ENCODE peak calls at places on chromosome 1, in eight cellular contexts. One of them, this sample, is unnamed.

GRCh38 chr1:46220808-46221207 is 17.7 kb downstream of the LURAP1 start:
- DNase-seq in dorsolateral prefrontal cortex: no peak
- DNase-seq in ovary: no peak
- DNase-seq in esophagus squamous epithelium: no peak
- DNase-seq in A549: no peak
- DNase-seq in naive thymus-derived CD4-positive, alpha-beta T cell: no peak
- DNase-seq in prostate gland: no peak
- DNase-seq in Panc1: no peak
- DNase-seq in this sample: no peak

GRCh38 chr1:213435715-213436114 is 384.7 kb downstream of the RPS6KC1 start:
- DNase-seq in Panc1: no peak
- DNase-seq in ovary: no peak
- DNase-seq in naive thymus-derived CD4-positive, alpha-beta T cell: no peak
- DNase-seq in dorsolateral prefrontal cortex: no peak
- DNase-seq in prostate gland: no peak
- DNase-seq in A549: no peak
- DNase-seq in esophagus squamous epithelium: no peak
- DNase-seq in this sample: no peak

GRCh38 chr1:170032531-170033295 is 41.8 kb downstream of the KIFAP3 start:
- DNase-seq in Panc1: no peak
- DNase-seq in esophagus squamous epithelium: no peak
- DNase-seq in A549: no peak
- DNase-seq in dorsolateral prefrontal cortex: no peak
- DNase-seq in naive thymus-derived CD4-positive, alpha-beta T cell: no peak
- DNase-seq in ovary: no peak
- DNase-seq in prostate gland: no peak
- DNase-seq in this sample: no peak

GRCh38 chr1:244599937-244600350 is 53.0 kb upstream of the DESI2 start:
- DNase-seq in ovary: no peak
- DNase-seq in naive thymus-derived CD4-positive, alpha-beta T cell: no peak
- DNase-seq in A549: peak
- DNase-seq in dorsolateral prefrontal cortex: no peak
- DNase-seq in prostate gland: no peak
- DNase-seq in esophagus squamous epithelium: no peak
- DNase-seq in Panc1: peak
- DNase-seq in this sample: no peak

GRCh38 chr1:186152945-186153309 is 222.1 kb downstream of the TPR start:
- DNase-seq in prostate gland: no peak
- DNase-seq in ovary: no peak
- DNase-seq in Panc1: no peak
- DNase-seq in dorsolateral prefrontal cortex: no peak
- DNase-seq in naive thymus-derived CD4-positive, alpha-beta T cell: no peak
- DNase-seq in esophagus squamous epithelium: no peak
- DNase-seq in A549: no peak
- DNase-seq in this sample: no peak

GRCh38 chr1:230772457-230773395 is 25.5 kb downstream of the CAPN9 start:
- DNase-seq in ovary: peak
- DNase-seq in prostate gland: peak
- DNase-seq in esophagus squamous epithelium: no peak
- DNase-seq in A549: peak
- DNase-seq in dorsolateral prefrontal cortex: peak
- DNase-seq in Panc1: no peak
- DNase-seq in naive thymus-derived CD4-positive, alpha-beta T cell: no peak
- DNase-seq in this sample: no peak

GRCh38 chr1:109115685-109116084 is 1.8 kb downstream of the ELAPOR1 start:
- DNase-seq in esophagus squamous epithelium: no peak
- DNase-seq in dorsolateral prefrontal cortex: no peak
- DNase-seq in Panc1: no peak
- DNase-seq in A549: no peak
- DNase-seq in ovary: no peak
- DNase-seq in naive thymus-derived CD4-positive, alpha-beta T cell: no peak
- DNase-seq in prostate gland: no peak
- DNase-seq in this sample: no peak

GRCh38 chr1:233197940-233198339 is 97.6 kb downstream of the PCNX2 start:
- DNase-seq in prostate gland: no peak
- DNase-seq in esophagus squamous epithelium: no peak
- DNase-seq in dorsolateral prefrontal cortex: no peak
- DNase-seq in Panc1: no peak
- DNase-seq in ovary: no peak
- DNase-seq in A549: no peak
- DNase-seq in naive thymus-derived CD4-positive, alpha-beta T cell: no peak
- DNase-seq in this sample: no peak

GRCh38 chr1:145773423-145773822 is 50.5 kb downstream of the RNF115 start:
- DNase-seq in ovary: no peak
- DNase-seq in dorsolateral prefrontal cortex: no peak
- DNase-seq in naive thymus-derived CD4-positive, alpha-beta T cell: no peak
- DNase-seq in prostate gland: no peak
- DNase-seq in esophagus squamous epithelium: no peak
- DNase-seq in Panc1: no peak
- DNase-seq in A549: no peak
- DNase-seq in this sample: no peak

GRCh38 chr1:109783436-109783835 is 19.7 kb upstream of the EPS8L3 start:
- DNase-seq in esophagus squamous epithelium: no peak
- DNase-seq in ovary: peak
- DNase-seq in naive thymus-derived CD4-positive, alpha-beta T cell: no peak
- DNase-seq in dorsolateral prefrontal cortex: no peak
- DNase-seq in prostate gland: peak
- DNase-seq in A549: peak
- DNase-seq in Panc1: peak
- DNase-seq in this sample: no peak

GRCh38 chr1:184557423-184558347 is 170.9 kb downstream of the C1orf21 start:
- DNase-seq in ovary: no peak
- DNase-seq in dorsolateral prefrontal cortex: no peak
- DNase-seq in prostate gland: no peak
- DNase-seq in naive thymus-derived CD4-positive, alpha-beta T cell: no peak
- DNase-seq in Panc1: no peak
- DNase-seq in A549: no peak
- DNase-seq in esophagus squamous epithelium: no peak
- DNase-seq in this sample: no peak

GRCh38 chr1:184553845-184554244 is 167.0 kb downstream of the C1orf21 start:
- DNase-seq in ovary: no peak
- DNase-seq in esophagus squamous epithelium: no peak
- DNase-seq in A549: no peak
- DNase-seq in dorsolateral prefrontal cortex: no peak
- DNase-seq in Panc1: no peak
- DNase-seq in prostate gland: no peak
- DNase-seq in naive thymus-derived CD4-positive, alpha-beta T cell: no peak
- DNase-seq in this sample: no peak

GRCh38 chr1:184556665-184557064 is 169.8 kb downstream of the C1orf21 start:
- DNase-seq in ovary: no peak
- DNase-seq in A549: no peak
- DNase-seq in Panc1: no peak
- DNase-seq in prostate gland: no peak
- DNase-seq in naive thymus-derived CD4-positive, alpha-beta T cell: no peak
- DNase-seq in dorsolateral prefrontal cortex: no peak
- DNase-seq in esophagus squamous epithelium: no peak
- DNase-seq in this sample: no peak

GRCh38 chr1:184558691-184559090 is 171.9 kb downstream of the C1orf21 start:
- DNase-seq in ovary: no peak
- DNase-seq in dorsolateral prefrontal cortex: no peak
- DNase-seq in esophagus squamous epithelium: no peak
- DNase-seq in naive thymus-derived CD4-positive, alpha-beta T cell: no peak
- DNase-seq in prostate gland: no peak
- DNase-seq in A549: no peak
- DNase-seq in Panc1: no peak
- DNase-seq in this sample: no peak

DNA sequence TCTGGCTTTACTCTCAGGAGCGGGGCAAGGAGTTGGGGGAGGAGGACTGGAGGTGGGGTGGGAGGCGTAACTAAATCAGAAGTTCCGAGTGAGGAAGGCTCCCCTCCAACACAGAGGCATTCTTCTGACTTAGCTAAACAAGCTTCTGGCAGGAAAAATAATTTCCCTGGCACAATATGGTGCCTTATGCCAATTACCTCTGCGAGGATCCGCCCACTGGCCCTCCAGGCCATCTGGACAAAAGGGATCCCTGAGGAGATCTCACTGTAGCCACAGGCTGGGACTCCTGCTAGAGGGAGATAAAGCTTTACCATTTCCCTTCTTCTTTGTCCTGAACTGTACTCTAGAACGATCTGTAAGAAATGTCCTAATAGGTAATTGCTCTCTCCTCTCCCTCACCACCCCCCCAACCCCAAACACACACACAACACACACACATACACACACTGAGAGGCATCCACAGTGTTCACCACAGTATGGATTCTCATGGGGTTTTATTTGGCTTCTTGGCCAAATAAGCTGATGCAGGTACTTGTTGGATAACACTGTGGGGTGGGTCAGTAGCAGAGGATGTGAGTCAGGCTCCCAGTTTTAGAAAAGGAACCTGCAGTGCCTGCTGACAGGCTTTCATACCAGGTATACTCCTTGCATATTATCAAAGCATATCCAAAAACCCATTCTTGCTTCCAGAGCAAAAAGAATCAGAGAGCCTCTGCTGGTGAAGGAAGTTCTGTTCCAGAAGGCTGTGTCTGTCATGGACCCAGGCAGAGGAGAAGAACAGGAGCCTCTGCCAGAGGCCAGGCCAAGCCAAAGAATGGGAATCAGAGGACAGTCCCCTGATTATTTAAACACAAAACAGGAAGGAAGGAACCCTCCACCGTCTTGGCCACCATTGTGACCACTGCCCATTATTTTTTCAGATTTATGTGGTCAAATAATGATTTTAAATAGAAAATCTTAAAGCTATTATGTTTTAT is 169.1 kb downstream of the C1orf21 start:
- DNase-seq in dorsolateral prefrontal cortex: no peak
- DNase-seq in ovary: no peak
- DNase-seq in prostate gland: no peak
- DNase-seq in naive thymus-derived CD4-positive, alpha-beta T cell: no peak
- DNase-seq in Panc1: no peak
- DNase-seq in A549: no peak
- DNase-seq in esophagus squamous epithelium: no peak
- DNase-seq in this sample: no peak
- H3K27ac ChIP-seq in dorsolateral prefrontal cortex: no peak
- H3K27ac ChIP-seq in ovary: no peak
- H3K27ac ChIP-seq in prostate gland: peak
- H3K27ac ChIP-seq in naive thymus-derived CD4-positive, alpha-beta T cell: no peak
- H3K27ac ChIP-seq in Panc1: no peak
- H3K27ac ChIP-seq in A549: no peak
- H3K27ac ChIP-seq in esophagus squamous epithelium: peak
- H3K27ac ChIP-seq in this sample: peak

GRCh38 chr1:178899402-178899801 is 28.5 kb upstream of the ANGPTL1 start:
- DNase-seq in prostate gland: no peak
- DNase-seq in A549: no peak
- DNase-seq in Panc1: no peak
- DNase-seq in dorsolateral prefrontal cortex: no peak
- DNase-seq in ovary: no peak
- DNase-seq in esophagus squamous epithelium: no peak
- DNase-seq in naive thymus-derived CD4-positive, alpha-beta T cell: no peak
- DNase-seq in this sample: no peak
- H3K4me3 ChIP-seq in prostate gland: no peak
- H3K4me3 ChIP-seq in A549: no peak
- H3K4me3 ChIP-seq in Panc1: no peak
- H3K4me3 ChIP-seq in dorsolateral prefrontal cortex: no peak
- H3K4me3 ChIP-seq in ovary: no peak
- H3K4me3 ChIP-seq in esophagus squamous epithelium: no peak
- H3K4me3 ChIP-seq in naive thymus-derived CD4-positive, alpha-beta T cell: no peak
- H3K4me3 ChIP-seq in this sample: no peak

DNA sequence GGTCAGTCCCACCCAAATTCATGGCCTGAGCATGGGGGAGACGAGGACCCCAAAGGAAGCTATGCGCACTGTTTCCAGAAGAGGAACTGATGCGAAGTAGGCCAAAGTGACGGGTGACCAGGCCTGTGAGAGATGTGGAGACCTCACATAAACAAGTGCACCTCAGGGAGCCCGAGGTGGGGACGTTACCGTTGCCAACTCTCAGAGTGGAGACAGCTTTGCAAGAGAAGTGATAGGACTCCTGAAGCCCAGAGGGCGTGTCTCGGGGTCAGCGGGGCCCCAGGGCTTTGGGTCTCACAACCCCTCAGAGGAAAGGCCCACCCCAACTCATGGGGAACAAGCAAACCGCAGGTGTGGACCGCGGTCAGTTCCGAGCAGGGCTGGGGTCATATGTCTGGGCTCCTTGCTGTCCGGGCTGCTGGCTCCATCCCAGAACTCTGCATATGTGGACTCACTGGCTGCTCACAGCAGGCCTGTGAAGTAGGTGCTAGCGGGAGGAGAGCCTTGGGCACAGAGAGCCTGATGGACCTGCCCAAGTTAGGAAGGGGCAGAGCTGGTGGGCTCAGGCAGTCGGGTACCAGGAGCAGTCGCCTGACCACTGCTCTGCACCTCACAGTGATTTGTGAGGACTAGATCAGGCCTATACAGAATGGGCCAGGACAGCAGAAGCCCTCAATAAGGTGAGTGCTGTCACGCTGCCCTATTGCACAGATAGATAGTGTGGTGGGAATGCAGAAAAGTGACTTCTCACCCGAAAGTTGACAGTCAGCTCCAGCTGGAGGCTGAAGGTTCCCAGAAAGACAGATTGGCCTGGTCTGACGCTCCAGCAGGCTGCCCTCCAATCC is 26.2 kb downstream of the STUM start:
- DNase-seq in A549: no peak
- DNase-seq in esophagus squamous epithelium: no peak
- DNase-seq in dorsolateral prefrontal cortex: no peak
- DNase-seq in ovary: no peak
- DNase-seq in naive thymus-derived CD4-positive, alpha-beta T cell: no peak
- DNase-seq in prostate gland: no peak
- DNase-seq in Panc1: no peak
- DNase-seq in this sample: no peak
- H3K27ac ChIP-seq in A549: no peak
- H3K27ac ChIP-seq in esophagus squamous epithelium: peak
- H3K27ac ChIP-seq in dorsolateral prefrontal cortex: no peak
- H3K27ac ChIP-seq in ovary: no peak
- H3K27ac ChIP-seq in naive thymus-derived CD4-positive, alpha-beta T cell: no peak
- H3K27ac ChIP-seq in prostate gland: peak
- H3K27ac ChIP-seq in Panc1: no peak
- H3K27ac ChIP-seq in this sample: no peak

GRCh38 chr1:95233737-95234493 is at the start of gene RWDD3:
- DNase-seq in prostate gland: peak
- DNase-seq in Panc1: peak
- DNase-seq in naive thymus-derived CD4-positive, alpha-beta T cell: peak
- DNase-seq in A549: peak
- DNase-seq in dorsolateral prefrontal cortex: peak
- DNase-seq in esophagus squamous epithelium: peak
- DNase-seq in ovary: peak
- DNase-seq in this sample: no peak

GRCh38 chr1:95230768-95231191 is 3.2 kb upstream of the RWDD3 start:
- DNase-seq in ovary: peak
- DNase-seq in esophagus squamous epithelium: no peak
- DNase-seq in dorsolateral prefrontal cortex: no peak
- DNase-seq in Panc1: no peak
- DNase-seq in A549: no peak
- DNase-seq in naive thymus-derived CD4-positive, alpha-beta T cell: no peak
- DNase-seq in prostate gland: peak
- DNase-seq in this sample: no peak

GRCh38 chr1:95230256-95230655 is 3.8 kb upstream of the RWDD3 start:
- DNase-seq in dorsolateral prefrontal cortex: no peak
- DNase-seq in Panc1: no peak
- DNase-seq in ovary: no peak
- DNase-seq in A549: no peak
- DNase-seq in prostate gland: no peak
- DNase-seq in naive thymus-derived CD4-positive, alpha-beta T cell: no peak
- DNase-seq in esophagus squamous epithelium: no peak
- DNase-seq in this sample: no peak

GRCh38 chr1:95233321-95233736 is 681 bp upstream of the RWDD3 start:
- DNase-seq in A549: peak
- DNase-seq in Panc1: no peak
- DNase-seq in ovary: peak
- DNase-seq in prostate gland: peak
- DNase-seq in naive thymus-derived CD4-positive, alpha-beta T cell: no peak
- DNase-seq in dorsolateral prefrontal cortex: no peak
- DNase-seq in esophagus squamous epithelium: no peak
- DNase-seq in this sample: no peak

GRCh38 chr1:95232646-95233320 is 1.2 kb upstream of the RWDD3 start:
- DNase-seq in A549: no peak
- DNase-seq in ovary: no peak
- DNase-seq in naive thymus-derived CD4-positive, alpha-beta T cell: no peak
- DNase-seq in prostate gland: no peak
- DNase-seq in dorsolateral prefrontal cortex: no peak
- DNase-seq in Panc1: no peak
- DNase-seq in esophagus squamous epithelium: no peak
- DNase-seq in this sample: no peak
- H3K4me3 ChIP-seq in A549: peak
- H3K4me3 ChIP-seq in ovary: peak
- H3K4me3 ChIP-seq in naive thymus-derived CD4-positive, alpha-beta T cell: peak
- H3K4me3 ChIP-seq in prostate gland: peak
- H3K4me3 ChIP-seq in dorsolateral prefrontal cortex: peak
- H3K4me3 ChIP-seq in Panc1: peak
- H3K4me3 ChIP-seq in esophagus squamous epithelium: peak
- H3K4me3 ChIP-seq in this sample: no peak

This sample was measured in SK-N-MC.